ENCODE peak calls at places on chromosomes 2 and 18, in five cellular contexts. S, U, A, P and G are unnamed samples.
A peak's percentile ranks its signal among the peaks of the same experiment; 100 is the strongest.

GRCh38 chr18:22228930-22229329 is 59.5 kb downstream of the GATA6 start:
- ATAC-seq in P (no peak), U (no peak), S (no peak), A (no peak), G (no peak)

GRCh38 chr2:196566969-196567666 is 72.4 kb upstream of the CCDC150 start:
- ATAC-seq in A (no peak), S (no peak), P (no peak), U (no peak), G (no peak)

GRCh38 chr2:230877131-230877736 is 12.5 kb downstream of the ITM2C start:
- ATAC-seq in A (no peak), U (no peak), P (no peak), S (no peak), G (no peak)

GRCh38 chr2:66560683-66561082 is 125.8 kb downstream of the MEIS1 start:
- ATAC-seq in A (no peak), U (no peak), S (no peak), P (no peak), G (peak; percentile 66)

GRCh38 chr2:171307560-171307959 is 126.2 kb downstream of the METTL8 start:
- ATAC-seq in A (peak; percentile 96), S (no peak), U (no peak), P (no peak), G (no peak)

GRCh38 chr2:102520009-102520408 is 47.0 kb downstream of the SLC9A4 start:
- ATAC-seq in S (peak; percentile 92), U (peak; percentile 68), A (peak; percentile 88), P (peak; percentile 92), G (no peak)

GRCh38 chr2:207950761-207951114 is 74.6 kb downstream of the PLEKHM3 start:
- ATAC-seq in A (no peak), S (no peak), P (no peak), U (no peak), G (no peak)

GRCh38 chr2:10477443-10478297 is 29.5 kb upstream of the ODC1 start:
- ATAC-seq in U (no peak), A (no peak), P (peak; percentile 34), S (no peak), G (no peak)

GRCh38 chr2:18752022-18752493 is 162.7 kb upstream of the NT5C1B start:
- ATAC-seq in P (peak; percentile 93), S (no peak), A (no peak), U (no peak), G (no peak)

GRCh38 chr2:160305081-160305750 is 105.1 kb upstream of the ITGB6 start:
- ATAC-seq in U (no peak), P (no peak), S (no peak), A (no peak), G (no peak)

GRCh38 chr2:11681722-11682589 is 12.0 kb upstream of the NTSR2 start:
- ATAC-seq in S (peak; percentile 93), U (peak; percentile 54), P (peak; percentile 75), A (peak; percentile 88), G (no peak)

GRCh38 chr18:5155907-5156287 is 41.2 kb downstream of the AKAIN1 start:
- ATAC-seq in S (no peak), U (no peak), A (no peak), P (no peak), G (no peak)

GRCh38 chr2:70957838-70958237 is 20.6 kb upstream of the ANKRD53 start:
- ATAC-seq in P (peak; percentile 48), U (no peak), S (no peak), A (no peak), G (no peak)

GRCh38 chr2:46929612-46930011 is 14.0 kb upstream of the MCFD2 start:
- ATAC-seq in P (no peak), A (peak; percentile 15), U (no peak), S (no peak), G (no peak)

GRCh38 chr2:203689424-203690109 is 16.9 kb upstream of the CD28 start:
- ATAC-seq in S (no peak), U (no peak), A (peak; percentile 85), P (peak; percentile 43), G (no peak)

GRCh38 chr2:120042359-120042758 is 29.5 kb downstream of the EPB41L5 start:
- ATAC-seq in U (no peak), A (no peak), S (no peak), P (no peak), G (no peak)

GRCh38 chr2:30684996-30685395 is 122.2 kb downstream of the CAPN13 start:
- ATAC-seq in U (no peak), P (no peak), A (no peak), S (no peak), G (no peak)

GRCh38 chr2:112782234-112782799 is 2.0 kb downstream of the IL1A start:
- ATAC-seq in P (no peak), A (peak; percentile 91), U (no peak), S (no peak), G (no peak)

GRCh38 chr18:9933865-9934264 is 20.0 kb downstream of the VAPA start:
- ATAC-seq in U (no peak), A (no peak), S (no peak), P (no peak), G (no peak)

GRCh38 chr2:99771691-99772333 is 282.0 kb upstream of the REV1 start:
- ATAC-seq in A (no peak), U (peak; percentile 54), P (no peak), S (peak; percentile 98), G (peak; percentile 53)

GRCh38 chr2:210964141-210964764 is 407.9 kb downstream of the CPS1 start:
- ATAC-seq in S (no peak), P (peak; percentile 71), U (no peak), A (no peak), G (no peak)

GRCh38 chr2:64807417-64807816 is 153.7 kb upstream of the SERTAD2 start:
- ATAC-seq in A (peak; percentile 89), P (no peak), S (peak; percentile 62), U (peak; percentile 45), G (no peak)

DNA sequence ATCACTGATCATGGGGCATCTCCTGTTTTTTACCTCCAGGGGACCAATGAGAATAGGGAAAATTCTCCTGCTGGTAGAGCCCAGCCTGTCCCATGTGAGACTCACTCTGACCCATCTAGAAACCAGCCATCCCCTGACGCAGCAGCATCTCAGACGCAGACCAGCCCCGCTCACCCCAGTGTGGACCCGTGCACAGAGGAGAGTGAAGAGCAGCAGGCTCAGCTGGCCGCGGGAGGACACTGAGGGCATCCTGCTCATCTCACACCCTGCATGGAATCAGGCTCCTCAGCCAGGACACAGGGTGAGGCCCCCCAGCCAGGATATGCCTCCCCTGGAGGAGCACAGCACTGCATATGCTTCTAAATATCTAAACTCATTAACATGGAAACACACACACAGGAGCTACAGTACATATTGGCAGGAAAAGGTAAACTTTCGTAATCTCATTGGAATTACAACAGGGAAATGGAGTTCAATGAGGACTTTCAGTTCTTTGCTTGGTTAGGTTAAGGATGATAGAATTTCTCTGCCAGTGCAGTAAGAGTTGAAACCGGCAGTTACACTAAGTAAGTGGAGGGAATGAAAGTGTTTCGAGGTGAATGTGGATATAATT is 34.4 kb downstream of the NEMP2 start:
- ATAC-seq in P (peak; percentile 90), A (no peak), U (peak; percentile 26), S (peak; percentile 48), G (peak; percentile 41)
- TF ChIP-seq POLR2AphosphoS5 in P (no peak), A (no peak), U (no peak), S (no peak), G (no peak)

GRCh38 chr2:224870341-224870740 is 154.2 kb upstream of the CCDC195 start:
- ATAC-seq in P (no peak), A (no peak), U (no peak), S (no peak), G (no peak)
- H3K27ac ChIP-seq in P (no peak overlapping the region), A (no peak overlapping the region), U (no peak overlapping the region), S (no peak overlapping the region), G (no peak overlapping the region)

DNA sequence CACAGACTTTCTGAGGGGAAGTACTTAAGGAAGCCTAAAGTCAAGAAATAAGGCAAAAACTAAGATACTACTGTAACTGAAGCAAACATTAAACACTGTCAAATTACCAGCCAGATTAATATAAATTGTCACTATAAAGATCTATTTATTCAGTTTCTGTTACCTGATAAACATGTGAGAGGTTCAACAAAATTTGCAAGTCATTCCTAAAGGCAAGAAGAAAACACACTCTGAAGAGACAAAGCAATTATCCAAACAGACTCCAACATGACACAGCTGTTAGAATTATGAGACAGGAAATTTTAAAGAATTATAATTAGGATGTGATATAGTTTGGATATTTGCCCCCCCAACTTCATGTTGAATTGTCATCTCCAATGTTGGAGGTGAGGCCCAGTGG is 140.4 kb upstream of the COL3A1 start:
- ATAC-seq in S (no peak), A (no peak), U (no peak), P (no peak), G (no peak)
- TF ChIP-seq EP300 in S (no peak), A (no peak), U (no peak), P (no peak), G (no peak)

DNA sequence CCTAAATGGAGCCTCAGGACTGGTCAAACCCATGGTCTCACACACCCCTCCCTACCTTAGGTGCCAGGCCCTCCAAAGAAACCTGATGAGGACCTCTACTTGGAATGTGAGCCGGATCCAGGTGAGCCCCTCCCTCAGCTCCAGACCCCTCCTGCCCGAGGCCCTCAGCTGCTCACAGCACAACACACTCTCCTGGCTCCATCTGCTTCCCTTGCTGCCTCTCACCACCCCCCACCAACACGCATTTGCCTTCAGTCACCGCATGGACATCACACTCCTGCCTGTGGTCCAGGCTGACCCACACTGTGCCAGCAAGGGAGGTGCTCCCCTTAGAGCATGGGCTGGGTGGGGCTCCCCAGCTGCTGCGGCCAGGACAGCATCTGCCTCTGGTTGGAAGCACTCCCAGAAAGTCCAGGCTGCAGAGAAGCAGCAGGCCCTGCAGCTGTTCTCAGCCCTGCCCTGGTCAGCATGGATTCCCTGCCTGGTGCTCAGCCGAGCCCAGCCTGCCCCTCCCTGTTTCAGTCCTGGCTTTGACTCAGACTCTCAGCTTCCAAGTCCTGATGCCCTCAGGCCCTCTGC is 15.1 kb downstream of the SH2D6 start:
- ATAC-seq in A (no peak), P (peak; percentile 6), S (no peak), U (peak; percentile 39), G (peak; percentile 82)
- TF ChIP-seq POLR2AphosphoS5 in A (no peak), P (no peak), S (no peak), U (peak; percentile 67), G (peak; percentile 92)